ENCODE peak calls at places on chromosomes 16 and 17, in seven cellular contexts. Q is neural progenitor cell, S is thoracic aorta, M is cardiac muscle cell, B is mucosa of descending colon, T is A549, E is transverse colon. C is an unnamed sample.

GRCh38 chr17:34781571-34782108 is 179.6 kb downstream of the CCT6B start:
- DNase-seq in Q (peak; percentile 68), S (no peak), M (no peak), B (no peak), T (no peak), E (no peak), C (no peak)

GRCh38 chr16:3123986-3124886 is 10.6 kb upstream of the ZNF213 start:
- DNase-seq in Q (peak; percentile 100), S (peak; percentile 93), M (peak; percentile 99), B (peak; percentile 99), T (peak; percentile 81), E (peak; percentile 97), C (peak; percentile 85)

GRCh38 chr17:35432176-35433074 is at the start of gene SLFN12:
- DNase-seq in Q (peak; percentile 26), S (no peak), M (peak; percentile 45), B (peak; percentile 64), T (no peak), E (peak; percentile 43), C (no peak)

GRCh38 chr16:2611499-2611862 is 70.8 kb upstream of the KCTD5 start:
- DNase-seq in Q (no peak), S (no peak), M (no peak), B (no peak), T (no peak), E (no peak), C (no peak)

GRCh38 chr16:20910781-20911321 is 10.3 kb downstream of the LYRM1 start:
- DNase-seq in Q (no peak), S (no peak), M (no peak), B (no peak), T (no peak), E (no peak), C (peak; percentile 75)

GRCh38 chr16:31128711-31129567 is 6.6 kb downstream of the PRSS8 start:
- DNase-seq in Q (no peak), S (no peak), M (no peak), B (peak; percentile 79), T (no peak), E (peak; percentile 79), C (no peak)

GRCh38 chr17:66941773-66942452 is 22.6 kb upstream of the CACNG4 start:
- DNase-seq in Q (no peak), S (no peak), M (no peak), B (no peak), T (no peak), E (no peak), C (no peak)

GRCh38 chr17:56832446-56832845 is 1.3 kb downstream of the C17orf67 start:
- DNase-seq in Q (no peak), S (no peak), M (no peak), B (peak; percentile 24), T (no peak), E (no peak), C (no peak)

GRCh38 chr16:49674255-49674980 is 181.5 kb downstream of the ZNF423 start:
- DNase-seq in Q (no peak), S (no peak), M (no peak), B (no peak), T (no peak), E (no peak), C (no peak)

DNA sequence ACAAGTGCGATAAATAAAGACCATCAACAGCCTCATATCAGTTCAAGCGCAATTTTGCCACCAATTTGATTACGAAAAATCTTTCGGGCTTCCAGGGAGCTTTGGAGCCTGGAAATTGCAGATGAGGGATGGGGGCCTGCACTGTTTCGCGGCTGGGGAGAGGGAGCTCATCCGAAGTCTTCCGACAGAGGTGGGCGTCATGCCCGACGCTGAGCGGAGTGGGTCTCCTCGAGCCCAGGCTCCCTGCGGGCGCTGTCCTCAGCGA is 115.9 kb upstream of the SMURF2 start:
- DNase-seq in Q (no peak), S (no peak), M (no peak), B (no peak), T (no peak), E (no peak), C (no peak)
- H3K4me1 ChIP-seq in Q (peaks cover 33% of the 10 kb centered on the region), S (peaks cover 45% of the 10 kb centered on the region), M (peaks cover 11% of the 10 kb centered on the region), B (peaks cover 49% of the 10 kb centered on the region), T (peaks cover 29% of the 10 kb centered on the region), E (peaks cover 64% of the 10 kb centered on the region), C (peaks cover 20% of the 10 kb centered on the region)

GRCh38 chr16:85145188-85145587 is 32.9 kb upstream of the CIBAR2 start:
- DNase-seq in Q (no peak), S (no peak), M (no peak), B (no peak), T (no peak), E (no peak), C (no peak)
- H3K4me1 ChIP-seq in Q (peaks cover 8% of the 10 kb centered on the region), S (peaks cover 17% of the 10 kb centered on the region), M (no peaks in the 10 kb centered on the region), B (no peaks in the 10 kb centered on the region), T (peaks cover 7% of the 10 kb centered on the region), E (peaks cover 3% of the 10 kb centered on the region), C (no peaks in the 10 kb centered on the region)

GRCh38 chr17:42513686-42514085 is 22.4 kb upstream of the NAGLU start:
- DNase-seq in Q (no peak), S (no peak), M (no peak), B (no peak), T (no peak), E (no peak), C (no peak)
- H3K4me1 ChIP-seq in Q (peaks cover 4% of the 10 kb centered on the region), S (peaks cover 34% of the 10 kb centered on the region), M (peaks cover 10% of the 10 kb centered on the region), B (peaks cover 24% of the 10 kb centered on the region), T (peaks cover 20% of the 10 kb centered on the region), E (peaks cover 17% of the 10 kb centered on the region), C (peaks cover 16% of the 10 kb centered on the region)

GRCh38 chr17:76243826-76244679 is 3.8 kb upstream of the RNF157 start:
- DNase-seq in Q (no peak), S (no peak), M (no peak), B (no peak), T (no peak), E (no peak), C (no peak)

GRCh38 chr17:76240461-76241204 is at the start of gene RNF157:
- DNase-seq in Q (peak; percentile 95), S (no peak), M (peak; percentile 88), B (peak; percentile 65), T (peak; percentile 81), E (peak; percentile 77), C (no peak)

GRCh38 chr17:76239538-76240274 is 587 bp downstream of the RNF157 start:
- DNase-seq in Q (peak; percentile 63), S (no peak), M (peak; percentile 17), B (no peak), T (no peak), E (no peak), C (no peak)

GRCh38 chr17:76241205-76241539 is 879 bp upstream of the RNF157 start:
- DNase-seq in Q (no peak), S (no peak), M (no peak), B (no peak), T (no peak), E (peak; percentile 41), C (no peak)

DNA sequence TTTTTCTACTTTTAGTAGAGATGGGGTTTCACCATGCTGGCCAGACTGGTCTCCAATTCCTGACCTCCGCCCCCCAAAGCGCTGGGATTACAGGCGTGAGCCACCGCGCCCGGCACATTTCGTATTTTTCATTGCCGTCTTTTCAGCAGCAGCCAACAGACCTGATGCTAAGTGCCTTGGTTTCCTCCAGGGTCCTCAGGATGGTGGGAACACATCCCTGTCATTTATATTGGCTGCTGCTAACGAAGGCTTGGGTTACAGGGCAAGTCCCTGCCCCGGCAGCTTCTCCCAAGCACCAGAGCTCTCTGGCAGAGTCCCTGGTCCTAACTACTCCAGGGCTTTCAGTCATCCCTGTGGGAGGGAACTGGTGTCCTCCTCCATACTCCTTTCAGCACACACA is 1.5 kb upstream of the RNF157 start:
- DNase-seq in Q (no peak), S (no peak), M (no peak), B (no peak), T (no peak), E (no peak), C (no peak)
- H3K4me1 ChIP-seq in Q (peaks cover 18% of the 10 kb centered on the region), S (peaks cover 9% of the 10 kb centered on the region), M (peaks cover 9% of the 10 kb centered on the region), B (peaks cover 16% of the 10 kb centered on the region), T (peaks cover 26% of the 10 kb centered on the region), E (peaks cover 23% of the 10 kb centered on the region), C (peaks cover 21% of the 10 kb centered on the region)

GRCh38 chr16:683396-684066 is 603 bp downstream of the JMJD8 start:
- DNase-seq in Q (peak; percentile 33), S (no peak), M (no peak), B (peak; percentile 37), T (no peak), E (no peak), C (no peak)

GRCh38 chr16:684961-685696 is 995 bp upstream of the JMJD8 start:
- DNase-seq in Q (no peak), S (no peak), M (no peak), B (peak; percentile 49), T (no peak), E (no peak), C (no peak)

GRCh38 chr16:685967-686366 is 1.8 kb upstream of the JMJD8 start:
- DNase-seq in Q (peak; percentile 65), S (no peak), M (peak; percentile 52), B (peak; percentile 78), T (no peak), E (peak; percentile 64), C (no peak)

GRCh38 chr16:682493-683395 is 1.4 kb downstream of the JMJD8 start:
- DNase-seq in Q (no peak), S (no peak), M (no peak), B (peak; percentile 31), T (no peak), E (no peak), C (no peak)

GRCh38 chr16:684067-684794 is at the start of gene JMJD8:
- DNase-seq in Q (peak; percentile 97), S (peak; percentile 85), M (peak; percentile 98), B (peak; percentile 98), T (peak; percentile 90), E (peak; percentile 98), C (peak; percentile 89)
- H3K4me1 ChIP-seq in Q (peaks cover 14% of the 10 kb centered on the region), S (peaks cover 34% of the 10 kb centered on the region), M (peaks cover 11% of the 10 kb centered on the region), B (peaks cover 50% of the 10 kb centered on the region), T (peaks cover 34% of the 10 kb centered on the region), E (peaks cover 52% of the 10 kb centered on the region), C (peaks cover 58% of the 10 kb centered on the region)

DNA sequence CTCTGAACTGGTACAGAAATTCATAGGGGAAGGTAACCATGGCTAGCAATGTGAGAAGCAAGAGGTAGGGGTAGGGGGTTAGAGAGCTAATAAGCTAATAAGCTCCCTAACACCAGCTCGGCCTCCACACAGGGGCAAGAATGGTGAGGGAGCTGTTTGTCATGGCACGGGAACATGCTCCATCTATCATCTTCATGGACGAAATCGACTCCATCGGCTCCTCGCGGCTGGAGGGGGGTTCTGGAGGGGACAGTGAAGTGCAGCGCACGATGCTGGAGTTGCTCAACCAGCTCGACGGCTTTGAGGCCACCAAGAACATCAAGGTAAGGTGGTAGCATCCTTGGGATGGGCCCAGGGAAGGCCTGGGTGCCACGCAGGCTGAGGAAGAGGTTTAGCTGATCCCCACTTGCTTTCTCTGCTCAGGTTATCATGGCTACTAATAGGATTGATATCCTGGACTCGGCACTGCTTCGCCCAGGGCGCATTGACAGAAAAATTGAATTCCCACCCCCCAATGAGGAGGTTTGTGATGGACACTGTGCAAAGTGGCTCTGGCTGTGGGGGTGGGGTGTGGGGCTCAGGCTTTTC is 3.5 kb upstream of the FTSJ3 start:
- DNase-seq in Q (no peak), S (no peak), M (no peak), B (no peak), T (no peak), E (no peak), C (no peak)
- H3K4me1 ChIP-seq in Q (peaks cover 7% of the 10 kb centered on the region), S (peaks cover 7% of the 10 kb centered on the region), M (peaks cover 5% of the 10 kb centered on the region), B (peaks cover 13% of the 10 kb centered on the region), T (peaks cover 22% of the 10 kb centered on the region), E (peaks cover 21% of the 10 kb centered on the region), C (peaks cover 7% of the 10 kb centered on the region)

GRCh38 chr17:17841620-17842025 is 4.8 kb upstream of the SREBF1 start:
- DNase-seq in Q (no peak), S (no peak), M (peak; percentile 70), B (no peak), T (no peak), E (no peak), C (no peak)
- H3K4me1 ChIP-seq in Q (peaks cover 37% of the 10 kb centered on the region), S (peaks cover 26% of the 10 kb centered on the region), M (peaks cover 45% of the 10 kb centered on the region), B (peaks cover 44% of the 10 kb centered on the region), T (peaks cover 48% of the 10 kb centered on the region), E (peaks cover 42% of the 10 kb centered on the region), C (peaks cover 59% of the 10 kb centered on the region)

C was measured in HCT116.